ENCODE peak calls at places on chromosome 1, in four cellular contexts. One of them, this sample, is unnamed.

GRCh38 chr1:79561521-79561978 is 555.0 kb upstream of the ADGRL4 start:
- DNase-seq in GM12878: no peak
- DNase-seq in K562: no peak
- DNase-seq in HL-60: no peak
- DNase-seq in this sample: no peak

GRCh38 chr1:201916649-201917249 is 28.1 kb downstream of the SHISA4 start:
- DNase-seq in HL-60: no peak
- DNase-seq in K562: peak
- DNase-seq in GM12878: no peak
- DNase-seq in this sample: no peak

GRCh38 chr1:203374023-203374422 is 23.1 kb upstream of the FMOD start:
- DNase-seq in HL-60: no peak
- DNase-seq in K562: no peak
- DNase-seq in GM12878: no peak
- DNase-seq in this sample: no peak

GRCh38 chr1:52676249-52676903 is 21.8 kb downstream of the COA7 start:
- DNase-seq in GM12878: no peak
- DNase-seq in K562: no peak
- DNase-seq in HL-60: no peak
- DNase-seq in this sample: no peak

GRCh38 chr1:38006008-38006828 is 904 bp upstream of the FHL3 start:
- DNase-seq in K562: no peak
- DNase-seq in GM12878: no peak
- DNase-seq in HL-60: no peak
- DNase-seq in this sample: no peak

GRCh38 chr1:226643701-226644540 is 95.2 kb downstream of the ITPKB start:
- DNase-seq in K562: no peak
- DNase-seq in HL-60: peak
- DNase-seq in GM12878: peak
- DNase-seq in this sample: peak

GRCh38 chr1:210496063-210496462 is 167.4 kb downstream of the HHAT start:
- DNase-seq in HL-60: no peak
- DNase-seq in GM12878: no peak
- DNase-seq in K562: no peak
- DNase-seq in this sample: no peak

GRCh38 chr1:63318255-63319068 is 3.9 kb upstream of the FOXD3 start:
- DNase-seq in K562: no peak
- DNase-seq in HL-60: no peak
- DNase-seq in GM12878: no peak
- DNase-seq in this sample: no peak

GRCh38 chr1:1183221-1183747 is 9.6 kb downstream of the TTLL10 start:
- DNase-seq in GM12878: no peak
- DNase-seq in HL-60: no peak
- DNase-seq in K562: no peak
- DNase-seq in this sample: no peak

GRCh38 chr1:8477199-8477982 is 159.5 kb downstream of the SLC45A1 start:
- DNase-seq in HL-60: no peak
- DNase-seq in K562: no peak
- DNase-seq in GM12878: peak
- DNase-seq in this sample: no peak

GRCh38 chr1:221223281-221223680 is 344.0 kb downstream of the HLX start:
- DNase-seq in HL-60: no peak
- DNase-seq in GM12878: no peak
- DNase-seq in K562: no peak
- DNase-seq in this sample: no peak

GRCh38 chr1:36888811-36889477 is 145.4 kb downstream of the GRIK3 start:
- DNase-seq in HL-60: no peak
- DNase-seq in GM12878: no peak
- DNase-seq in K562: no peak
- DNase-seq in this sample: no peak

GRCh38 chr1:106681939-106682522 is 374.4 kb upstream of the PRMT6 start:
- DNase-seq in HL-60: no peak
- DNase-seq in K562: no peak
- DNase-seq in GM12878: no peak
- DNase-seq in this sample: no peak

GRCh38 chr1:107181253-107181977 is 40.6 kb downstream of the NTNG1 start:
- DNase-seq in K562: no peak
- DNase-seq in GM12878: no peak
- DNase-seq in HL-60: no peak
- DNase-seq in this sample: no peak

GRCh38 chr1:107138767-107139445 is 1.9 kb upstream of the NTNG1 start:
- DNase-seq in GM12878: no peak
- DNase-seq in K562: no peak
- DNase-seq in HL-60: no peak
- DNase-seq in this sample: no peak

GRCh38 chr1:6466023-6466422 is at the start of gene TNFRSF25:
- DNase-seq in GM12878: no peak
- DNase-seq in HL-60: no peak
- DNase-seq in K562: no peak
- DNase-seq in this sample: no peak

GRCh38 chr1:224874775-224875174 is 54.7 kb upstream of the DNAH14 start:
- DNase-seq in K562: no peak
- DNase-seq in HL-60: no peak
- DNase-seq in GM12878: no peak
- DNase-seq in this sample: no peak

GRCh38 chr1:31101147-31101502 is 35.6 kb upstream of the PUM1 start:
- DNase-seq in K562: peak
- DNase-seq in HL-60: no peak
- DNase-seq in GM12878: no peak
- DNase-seq in this sample: no peak

GRCh38 chr1:105137543-105138444 is 1388.1 kb downstream of the AMY1C start:
- DNase-seq in HL-60: peak
- DNase-seq in K562: peak
- DNase-seq in GM12878: no peak
- DNase-seq in this sample: peak

GRCh38 chr1:180366386-180367068 is 135.8 kb downstream of the ACBD6 start:
- DNase-seq in HL-60: no peak
- DNase-seq in GM12878: no peak
- DNase-seq in K562: no peak
- DNase-seq in this sample: no peak

GRCh38 chr1:68202239-68202832 is 30.0 kb downstream of the WLS start:
- DNase-seq in K562: no peak
- DNase-seq in GM12878: no peak
- DNase-seq in HL-60: no peak
- DNase-seq in this sample: no peak

GRCh38 chr1:14522331-14523241 is 75.9 kb upstream of the KAZN start:
- DNase-seq in K562: peak
- DNase-seq in GM12878: no peak
- DNase-seq in HL-60: no peak
- DNase-seq in this sample: peak

GRCh38 chr1:145720878-145721671 is 1.8 kb downstream of the CD160 start:
- DNase-seq in K562: peak
- DNase-seq in HL-60: peak
- DNase-seq in GM12878: no peak
- DNase-seq in this sample: peak

GRCh38 chr1:242185728-242186127 is 186.8 kb upstream of the MAP1LC3C start:
- DNase-seq in GM12878: no peak
- DNase-seq in HL-60: no peak
- DNase-seq in K562: no peak
- DNase-seq in this sample: no peak

GRCh38 chr1:225581193-225581592 is 71.7 kb downstream of the ENAH start:
- DNase-seq in K562: no peak
- DNase-seq in GM12878: no peak
- DNase-seq in HL-60: no peak
- DNase-seq in this sample: no peak

GRCh38 chr1:246012271-246012854 is 494.7 kb downstream of the SMYD3 start:
- DNase-seq in HL-60: peak
- DNase-seq in GM12878: no peak
- DNase-seq in K562: peak
- DNase-seq in this sample: peak

GRCh38 chr1:224779491-224780020 is 149.9 kb upstream of the DNAH14 start:
- DNase-seq in K562: no peak
- DNase-seq in HL-60: no peak
- DNase-seq in GM12878: no peak
- DNase-seq in this sample: no peak

GRCh38 chr1:67342002-67342890 is 34.6 kb downstream of the IL12RB2 start:
- DNase-seq in K562: no peak
- DNase-seq in GM12878: peak
- DNase-seq in HL-60: no peak
- DNase-seq in this sample: no peak

GRCh38 chr1:175530167-175530566 is 213.2 kb downstream of the TNR start:
- DNase-seq in GM12878: no peak
- DNase-seq in K562: no peak
- DNase-seq in HL-60: no peak
- DNase-seq in this sample: no peak

GRCh38 chr1:178243119-178243518 is 149.2 kb downstream of the RASAL2 start:
- DNase-seq in GM12878: no peak
- DNase-seq in HL-60: no peak
- DNase-seq in K562: no peak
- DNase-seq in this sample: no peak

GRCh38 chr1:178243890-178244289 is 150.0 kb downstream of the RASAL2 start:
- DNase-seq in GM12878: no peak
- DNase-seq in K562: no peak
- DNase-seq in HL-60: no peak
- DNase-seq in this sample: no peak

GRCh38 chr1:178238722-178239510 is 145.0 kb downstream of the RASAL2 start:
- DNase-seq in GM12878: no peak
- DNase-seq in K562: no peak
- DNase-seq in HL-60: no peak
- DNase-seq in this sample: no peak

GRCh38 chr1:178241837-178242236 is 147.9 kb downstream of the RASAL2 start:
- DNase-seq in GM12878: no peak
- DNase-seq in K562: no peak
- DNase-seq in HL-60: no peak
- DNase-seq in this sample: no peak

DNA sequence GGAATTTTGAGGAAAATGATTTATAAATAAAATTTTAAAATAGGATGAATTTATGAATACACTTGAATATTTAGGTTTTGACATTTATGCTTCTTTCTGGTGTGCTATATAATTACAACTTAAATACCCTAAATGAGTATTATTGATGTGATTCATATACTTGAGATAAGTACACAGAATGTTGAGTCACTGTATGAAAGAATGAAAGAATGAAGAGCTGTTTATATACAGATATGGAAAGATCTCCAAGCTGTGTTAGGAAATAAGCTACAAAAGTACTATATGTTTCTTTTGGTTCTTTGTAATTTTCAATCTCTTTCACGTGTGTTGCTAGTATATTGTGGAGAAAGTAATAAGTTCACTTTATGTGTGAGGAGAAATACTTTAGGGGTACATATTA is 147.2 kb downstream of the RASAL2 start:
- DNase-seq in GM12878: no peak
- DNase-seq in K562: no peak
- DNase-seq in HL-60: no peak
- DNase-seq in this sample: no peak
- TF ChIP-seq SPI1 in GM12878: no peak
- TF ChIP-seq SPI1 in K562: no peak
- TF ChIP-seq SPI1 in HL-60: no peak
- TF ChIP-seq SPI1 in this sample: no peak

GRCh38 chr1:2808831-2809605 is 7.5 kb upstream of the TTC34 start:
- DNase-seq in GM12878: no peak
- DNase-seq in HL-60: no peak
- DNase-seq in K562: no peak
- DNase-seq in this sample: no peak
- TF ChIP-seq SPI1 in GM12878: no peak
- TF ChIP-seq SPI1 in HL-60: no peak
- TF ChIP-seq SPI1 in K562: no peak
- TF ChIP-seq SPI1 in this sample: no peak

GRCh38 chr1:94501426-94501825 is 40.1 kb downstream of the F3 start:
- DNase-seq in GM12878: no peak
- DNase-seq in K562: no peak
- DNase-seq in HL-60: no peak
- DNase-seq in this sample: no peak
- TF ChIP-seq SPI1 in GM12878: no peak
- TF ChIP-seq SPI1 in K562: no peak
- TF ChIP-seq SPI1 in HL-60: no peak
- TF ChIP-seq SPI1 in this sample: no peak

GRCh38 chr1:155196103-155196892 is 11.4 kb downstream of the THBS3 start:
- DNase-seq in K562: no peak
- DNase-seq in HL-60: no peak
- DNase-seq in GM12878: no peak
- DNase-seq in this sample: no peak
- TF ChIP-seq SPI1 in K562: no peak
- TF ChIP-seq SPI1 in HL-60: no peak
- TF ChIP-seq SPI1 in GM12878: no peak
- TF ChIP-seq SPI1 in this sample: no peak

GRCh38 chr1:248013229-248013710 is at the start of gene OR2L5:
- DNase-seq in GM12878: no peak
- DNase-seq in K562: no peak
- DNase-seq in HL-60: no peak
- DNase-seq in this sample: no peak
- TF ChIP-seq SPI1 in GM12878: no peak
- TF ChIP-seq SPI1 in K562: no peak
- TF ChIP-seq SPI1 in HL-60: no peak
- TF ChIP-seq SPI1 in this sample: no peak

This sample was measured in GM12891.